ENCODE peak calls at places on chromosomes 16 and 17, in five cellular contexts. One of them, this sample, is unnamed.

GRCh38 chr17:75830168-75831031 is 13.8 kb downstream of the UNC13D start:
- DNase-seq in CMK: no peak
- DNase-seq in heart right ventricle: no peak
- DNase-seq in iPS-NIHi11: peak
- DNase-seq in A673: peak
- DNase-seq in this sample: peak

GRCh38 chr16:9807302-9807701 is 374.9 kb downstream of the GRIN2A start:
- DNase-seq in CMK: no peak
- DNase-seq in heart right ventricle: no peak
- DNase-seq in iPS-NIHi11: no peak
- DNase-seq in A673: no peak
- DNase-seq in this sample: no peak

GRCh38 chr16:5642470-5642869 is 544.9 kb upstream of the EEF2KMT start:
- DNase-seq in CMK: no peak
- DNase-seq in heart right ventricle: no peak
- DNase-seq in iPS-NIHi11: no peak
- DNase-seq in A673: no peak
- DNase-seq in this sample: no peak

GRCh38 chr16:89407925-89408300 is 82.4 kb downstream of the ANKRD11 start:
- DNase-seq in CMK: no peak
- DNase-seq in heart right ventricle: no peak
- DNase-seq in iPS-NIHi11: no peak
- DNase-seq in A673: no peak
- DNase-seq in this sample: no peak

GRCh38 chr17:9468532-9468931 is 107.1 kb downstream of the STX8 start:
- DNase-seq in CMK: no peak
- DNase-seq in heart right ventricle: no peak
- DNase-seq in iPS-NIHi11: no peak
- DNase-seq in A673: no peak
- DNase-seq in this sample: no peak

GRCh38 chr16:58016841-58017446 is 8.6 kb upstream of the MMP15 start:
- DNase-seq in CMK: no peak
- DNase-seq in heart right ventricle: no peak
- DNase-seq in iPS-NIHi11: no peak
- DNase-seq in A673: no peak
- DNase-seq in this sample: no peak

GRCh38 chr17:13869301-13869700 is 200.0 kb upstream of the COX10 start:
- DNase-seq in CMK: no peak
- DNase-seq in heart right ventricle: no peak
- DNase-seq in iPS-NIHi11: no peak
- DNase-seq in A673: no peak
- DNase-seq in this sample: no peak

GRCh38 chr17:80980397-80981061 is 11.1 kb upstream of the CHMP6 start:
- DNase-seq in CMK: no peak
- DNase-seq in heart right ventricle: no peak
- DNase-seq in iPS-NIHi11: no peak
- DNase-seq in A673: no peak
- DNase-seq in this sample: no peak

GRCh38 chr16:57830890-57831484 is 28.7 kb upstream of the KIFC3 start:
- DNase-seq in CMK: no peak
- DNase-seq in heart right ventricle: no peak
- DNase-seq in iPS-NIHi11: no peak
- DNase-seq in A673: no peak
- DNase-seq in this sample: no peak

GRCh38 chr17:21370430-21370829 is 5.7 kb upstream of the KCNJ12 start:
- DNase-seq in CMK: peak
- DNase-seq in heart right ventricle: peak
- DNase-seq in iPS-NIHi11: peak
- DNase-seq in A673: peak
- DNase-seq in this sample: no peak

GRCh38 chr16:15854061-15854460 is 2.8 kb downstream of the MYH11 start:
- DNase-seq in CMK: no peak
- DNase-seq in heart right ventricle: no peak
- DNase-seq in iPS-NIHi11: no peak
- DNase-seq in A673: no peak
- DNase-seq in this sample: no peak

GRCh38 chr17:72613411-72614292 is 478.8 kb downstream of the SLC39A11 start:
- DNase-seq in CMK: peak
- DNase-seq in heart right ventricle: no peak
- DNase-seq in iPS-NIHi11: no peak
- DNase-seq in A673: no peak
- DNase-seq in this sample: no peak

GRCh38 chr17:8409966-8410881 is 12.6 kb upstream of the RNF222 start:
- DNase-seq in CMK: peak
- DNase-seq in heart right ventricle: peak
- DNase-seq in iPS-NIHi11: peak
- DNase-seq in A673: peak
- DNase-seq in this sample: peak

GRCh38 chr17:31586946-31587345 is 195.5 kb downstream of the RAB11FIP4 start:
- DNase-seq in CMK: no peak
- DNase-seq in heart right ventricle: no peak
- DNase-seq in iPS-NIHi11: no peak
- DNase-seq in A673: no peak
- DNase-seq in this sample: no peak

GRCh38 chr17:42038221-42038973 is 12.0 kb downstream of the C17orf113 start:
- DNase-seq in CMK: no peak
- DNase-seq in heart right ventricle: no peak
- DNase-seq in iPS-NIHi11: no peak
- DNase-seq in A673: no peak
- DNase-seq in this sample: no peak

GRCh38 chr17:66431910-66432309 is 129.5 kb downstream of the PRKCA start:
- DNase-seq in CMK: no peak
- DNase-seq in heart right ventricle: no peak
- DNase-seq in iPS-NIHi11: no peak
- DNase-seq in A673: no peak
- DNase-seq in this sample: no peak

GRCh38 chr17:44331249-44331760 is 6.7 kb upstream of the SLC25A39 start:
- DNase-seq in CMK: peak
- DNase-seq in heart right ventricle: peak
- DNase-seq in iPS-NIHi11: peak
- DNase-seq in A673: peak
- DNase-seq in this sample: peak